ENCODE peak calls at places on chromosomes 16 and 17, in four cellular contexts. V is T1000; U is endodermal cell; Z is activated CD4-positive, alpha-beta T cell treated with anti-CD3 and anti-CD28 coated beads, Interleukin-2, amount 50 U/mL, for 24 hours. T is an unnamed sample.

GRCh38 chr16:83878838-83879237 is 20.1 kb upstream of the MLYCD start:
- DNase-seq in V (no peak), U (no peak), Z (no peak), T (peak)

GRCh38 chr16:17328971-17329370 is 141.8 kb downstream of the XYLT1 start:
- DNase-seq in V (no peak), U (no peak), Z (no peak), T (no peak)

GRCh38 chr16:67284699-67285646 is 5.6 kb downstream of the PLEKHG4 start:
- DNase-seq in V (no peak), U (peak), Z (no peak), T (no peak)

GRCh38 chr16:25893332-25893731 is 201.6 kb downstream of the HS3ST4 start:
- DNase-seq in V (no peak), U (peak), Z (no peak), T (no peak)

GRCh38 chr16:83971165-83972130 is 3.4 kb downstream of the NECAB2 start:
- DNase-seq in V (no peak), U (no peak), Z (no peak), T (no peak)

GRCh38 chr17:28612936-28613872 is 781 bp downstream of the RSKR start:
- DNase-seq in V (no peak), U (peak), Z (peak), T (peak)

GRCh38 chr16:30007378-30007895 is 3.4 kb downstream of the DOC2A start:
- DNase-seq in V (no peak), U (no peak), Z (no peak), T (no peak)

GRCh38 chr16:56514845-56515244 is 5.0 kb downstream of the BBS2 start:
- DNase-seq in V (no peak), U (no peak), Z (no peak), T (no peak)

GRCh38 chr17:32007463-32008298 is 498 bp downstream of the LRRC37B start:
- DNase-seq in V (peak), U (peak), Z (peak), T (peak)

GRCh38 chr17:8837438-8838075 is 29.9 kb downstream of the PIK3R6 start:
- DNase-seq in V (no peak), U (peak), Z (no peak), T (no peak)

GRCh38 chr17:75323043-75323591 is 33.9 kb upstream of the SLC25A19 start:
- DNase-seq in V (peak), U (peak), Z (peak), T (peak)